ENCODE peak calls at places on chromosomes 6 and 20, in nine cellular contexts. One of them, this sample, is unnamed.

GRCh38 chr6:167524720-167525119 is 199.8 kb downstream of the TTLL2 start:
- DNase-seq in NCI-H510A treated with DMSO at 0.1 percent for 48 hours: no peak
- DNase-seq in hepatocyte: no peak
- DNase-seq in H54: no peak
- DNase-seq in astrocyte of the hippocampus: no peak
- DNase-seq in germinal center: no peak
- DNase-seq in heart left ventricle: no peak
- DNase-seq in kidney epithelial cell: no peak
- DNase-seq in ACHN: no peak
- DNase-seq in this sample: no peak

GRCh38 chr6:16712931-16713484 is 48.3 kb downstream of the ATXN1 start:
- DNase-seq in NCI-H510A treated with DMSO at 0.1 percent for 48 hours: no peak
- DNase-seq in hepatocyte: peak
- DNase-seq in H54: no peak
- DNase-seq in astrocyte of the hippocampus: peak
- DNase-seq in germinal center: peak
- DNase-seq in heart left ventricle: peak
- DNase-seq in kidney epithelial cell: peak
- DNase-seq in ACHN: peak
- DNase-seq in this sample: no peak

GRCh38 chr20:1165941-1166340 is 18.8 kb downstream of the TMEM74B start:
- DNase-seq in NCI-H510A treated with DMSO at 0.1 percent for 48 hours: no peak
- DNase-seq in hepatocyte: no peak
- DNase-seq in H54: no peak
- DNase-seq in astrocyte of the hippocampus: no peak
- DNase-seq in germinal center: no peak
- DNase-seq in heart left ventricle: no peak
- DNase-seq in kidney epithelial cell: no peak
- DNase-seq in ACHN: no peak
- DNase-seq in this sample: no peak

GRCh38 chr6:10441004-10441654 is 26.3 kb upstream of the TFAP2A start:
- DNase-seq in NCI-H510A treated with DMSO at 0.1 percent for 48 hours: no peak
- DNase-seq in hepatocyte: peak
- DNase-seq in H54: peak
- DNase-seq in astrocyte of the hippocampus: peak
- DNase-seq in germinal center: no peak
- DNase-seq in heart left ventricle: no peak
- DNase-seq in kidney epithelial cell: peak
- DNase-seq in ACHN: peak
- DNase-seq in this sample: no peak

GRCh38 chr6:15473741-15474161 is 189.1 kb downstream of the DTNBP1 start:
- DNase-seq in NCI-H510A treated with DMSO at 0.1 percent for 48 hours: no peak
- DNase-seq in hepatocyte: no peak
- DNase-seq in H54: no peak
- DNase-seq in astrocyte of the hippocampus: peak
- DNase-seq in germinal center: no peak
- DNase-seq in heart left ventricle: peak
- DNase-seq in kidney epithelial cell: no peak
- DNase-seq in ACHN: no peak
- DNase-seq in this sample: no peak

GRCh38 chr6:35718911-35719381 is 17.9 kb upstream of the ARMC12 start:
- DNase-seq in NCI-H510A treated with DMSO at 0.1 percent for 48 hours: no peak
- DNase-seq in hepatocyte: no peak
- DNase-seq in H54: no peak
- DNase-seq in astrocyte of the hippocampus: no peak
- DNase-seq in germinal center: no peak
- DNase-seq in heart left ventricle: no peak
- DNase-seq in kidney epithelial cell: no peak
- DNase-seq in ACHN: no peak
- DNase-seq in this sample: no peak

GRCh38 chr6:108914235-108915022 is 66.2 kb downstream of the ARMC2 start:
- DNase-seq in NCI-H510A treated with DMSO at 0.1 percent for 48 hours: no peak
- DNase-seq in hepatocyte: no peak
- DNase-seq in H54: peak
- DNase-seq in astrocyte of the hippocampus: no peak
- DNase-seq in germinal center: peak
- DNase-seq in heart left ventricle: no peak
- DNase-seq in kidney epithelial cell: no peak
- DNase-seq in ACHN: peak
- DNase-seq in this sample: no peak

GRCh38 chr6:32109114-32109764 is at the start of gene TNXB:
- DNase-seq in NCI-H510A treated with DMSO at 0.1 percent for 48 hours: no peak
- DNase-seq in hepatocyte: peak
- DNase-seq in H54: no peak
- DNase-seq in astrocyte of the hippocampus: no peak
- DNase-seq in germinal center: no peak
- DNase-seq in heart left ventricle: peak
- DNase-seq in kidney epithelial cell: no peak
- DNase-seq in ACHN: no peak
- DNase-seq in this sample: no peak

GRCh38 chr6:15299430-15300131 is 53.7 kb downstream of the JARID2 start:
- DNase-seq in NCI-H510A treated with DMSO at 0.1 percent for 48 hours: no peak
- DNase-seq in hepatocyte: peak
- DNase-seq in H54: no peak
- DNase-seq in astrocyte of the hippocampus: no peak
- DNase-seq in germinal center: peak
- DNase-seq in heart left ventricle: peak
- DNase-seq in kidney epithelial cell: no peak
- DNase-seq in ACHN: no peak
- DNase-seq in this sample: no peak

GRCh38 chr6:167668019-167668753 is 158.5 kb upstream of the AFDN start:
- DNase-seq in NCI-H510A treated with DMSO at 0.1 percent for 48 hours: peak
- DNase-seq in hepatocyte: peak
- DNase-seq in H54: no peak
- DNase-seq in astrocyte of the hippocampus: no peak
- DNase-seq in germinal center: no peak
- DNase-seq in heart left ventricle: no peak
- DNase-seq in kidney epithelial cell: no peak
- DNase-seq in ACHN: no peak
- DNase-seq in this sample: no peak

This sample was measured in SHP77.